ENCODE peak calls at places on chromosomes 4 and X, in six cellular contexts. X, E, I, Q, W and M are unnamed samples.
A peak's percentile ranks its signal among the peaks of the same experiment; 100 is the strongest.

GRCh38 chr4:96833831-96834230 is 993.9 kb downstream of the PDHA2 start:
- DNase-seq in X (no peak), W (peak; percentile 45), E (no peak), Q (no peak), I (no peak), M (no peak)

GRCh38 chr4:8794491-8794890 is 77.1 kb downstream of the HMX1 start:
- DNase-seq in I (no peak), Q (no peak), E (no peak), W (no peak), X (no peak), M (no peak)

GRCh38 chrX:63754141-63754859 is 30.7 kb downstream of the ARHGEF9 start:
- DNase-seq in X (no peak), W (no peak), I (peak; percentile 6), E (peak; percentile 32), Q (peak; percentile 59), M (peak; percentile 16)

GRCh38 chr4:88382621-88383020 is 4.0 kb downstream of the HERC6 start:
- DNase-seq in I (no peak), W (no peak), X (no peak), Q (no peak), E (no peak), M (no peak)

GRCh38 chrX:31340587-31340986 is 268.7 kb upstream of the FTHL17 start:
- DNase-seq in W (no peak), X (no peak), E (no peak), I (no peak), Q (no peak), M (no peak)

GRCh38 chrX:156001667-156002021 is 4.1 kb downstream of the IL9R start:
- DNase-seq in W (no peak), I (no peak), E (no peak), Q (no peak), X (no peak), M (no peak)

GRCh38 chr4:48899950-48900349 is 6.6 kb downstream of the OCIAD2 start:
- DNase-seq in Q (no peak), W (no peak), X (no peak), E (no peak), I (no peak), M (no peak)

GRCh38 chr4:5399790-5400421 is 308.5 kb downstream of the EVC2 start:
- DNase-seq in E (peak; percentile 23), X (peak; percentile 52), Q (peak; percentile 59), I (peak; percentile 36), W (peak; percentile 50), M (peak; percentile 40)

GRCh38 chr4:102789317-102789717 is 28.5 kb upstream of the MANBA start:
- DNase-seq in E (no peak), X (no peak), W (peak; percentile 76), I (no peak), Q (peak; percentile 52), M (peak; percentile 67)

GRCh38 chr4:88792821-88793220 is 95.2 kb upstream of the NAP1L5 start:
- DNase-seq in X (peak; percentile 70), I (no peak), Q (peak; percentile 58), W (peak; percentile 11), E (no peak), M (no peak)

GRCh38 chrX:41480508-41481260 is 33.5 kb downstream of the NYX start:
- DNase-seq in I (no peak), Q (no peak), E (no peak), X (no peak), W (no peak), M (no peak)

GRCh38 chr4:6721121-6721520 is 5.1 kb downstream of the BLOC1S4 start:
- DNase-seq in X (no peak), Q (no peak), I (no peak), E (no peak), W (no peak), M (no peak)

GRCh38 chr4:23875317-23875716 is 14.5 kb downstream of the PPARGC1A start:
- DNase-seq in W (no peak), X (no peak), E (no peak), I (no peak), Q (no peak), M (peak; percentile 23)

GRCh38 chr4:6967846-6968340 is 58.3 kb downstream of the TBC1D14 start:
- DNase-seq in X (no peak), E (no peak), I (no peak), W (no peak), Q (no peak), M (no peak)

GRCh38 chr4:14368391-14368790 is 633.9 kb upstream of the CPEB2 start:
- DNase-seq in Q (no peak), W (no peak), X (no peak), E (no peak), I (no peak), M (no peak)

GRCh38 chrX:109635151-109635550 is 10.2 kb upstream of the KCNE5 start:
- DNase-seq in Q (peak; percentile 36), E (peak; percentile 29), X (peak; percentile 49), I (peak; percentile 3), W (peak; percentile 39), M (no peak)

GRCh38 chr4:10753326-10753725 is 68.8 kb upstream of the CLNK start:
- DNase-seq in I (no peak), W (no peak), E (no peak), X (no peak), Q (peak; percentile 14), M (no peak)

GRCh38 chrX:63513825-63514574 is 162.9 kb upstream of the SPIN4 start:
- DNase-seq in W (peak; percentile 2), X (no peak), I (no peak), E (no peak), Q (peak; percentile 84), M (peak; percentile 68)

GRCh38 chrX:96361844-96362243 is 322.8 kb upstream of the DIAPH2 start:
- DNase-seq in W (no peak), X (no peak), I (no peak), Q (no peak), E (no peak), M (no peak)

GRCh38 chr4:184787766-184788503 is 37.8 kb downstream of the ACSL1 start:
- DNase-seq in W (no peak), X (no peak), E (no peak), I (no peak), Q (no peak), M (no peak)

GRCh38 chrX:1600406-1601050 is 9.1 kb downstream of the AKAP17A start:
- DNase-seq in W (no peak), X (no peak), Q (no peak), I (no peak), E (no peak), M (no peak)

GRCh38 chrX:50747471-50747900 is 66.5 kb downstream of the SHROOM4 start:
- DNase-seq in Q (peak; percentile 55), W (peak; percentile 28), X (peak; percentile 13), E (peak; percentile 4), I (peak; percentile 6), M (peak; percentile 53)

GRCh38 chrX:110087485-110088356 is 84.8 kb downstream of the TMEM164 start:
- DNase-seq in I (peak; percentile 71), E (no peak), Q (peak; percentile 90), W (peak; percentile 91), X (peak; percentile 2), M (peak; percentile 94)

GRCh38 chr4:108649863-108650211 is 562 bp upstream of the OSTC start:
- DNase-seq in E (no peak), I (no peak), W (no peak), Q (no peak), X (no peak), M (no peak)

GRCh38 chr4:47899639-47900038 is 14.7 kb downstream of the NFXL1 start:
- DNase-seq in W (no peak), E (no peak), X (no peak), Q (no peak), I (no peak), M (no peak)

GRCh38 chr4:104938624-104939023 is 208.1 kb upstream of the TET2 start:
- DNase-seq in X (no peak), E (no peak), W (no peak), Q (no peak), I (no peak), M (no peak)

GRCh38 chr4:8770518-8771257 is 101.0 kb downstream of the HMX1 start:
- DNase-seq in W (no peak), I (no peak), E (no peak), Q (no peak), X (peak; percentile 7), M (no peak)

GRCh38 chrX:69317721-69318120 is 152.5 kb upstream of the PJA1 start:
- DNase-seq in W (no peak), X (no peak), Q (no peak), I (no peak), E (no peak), M (no peak)

GRCh38 chr4:139142097-139142496 is 34.9 kb downstream of the ELF2 start:
- DNase-seq in W (peak; percentile 2), I (no peak), E (peak; percentile 84), X (no peak), Q (no peak), M (no peak)

GRCh38 chr4:187380181-187380581 is 615.4 kb upstream of the ZFP42 start:
- DNase-seq in E (peak; percentile 55), X (peak; percentile 78), I (no peak), W (peak; percentile 42), Q (peak; percentile 17), M (peak; percentile 6)

DNA sequence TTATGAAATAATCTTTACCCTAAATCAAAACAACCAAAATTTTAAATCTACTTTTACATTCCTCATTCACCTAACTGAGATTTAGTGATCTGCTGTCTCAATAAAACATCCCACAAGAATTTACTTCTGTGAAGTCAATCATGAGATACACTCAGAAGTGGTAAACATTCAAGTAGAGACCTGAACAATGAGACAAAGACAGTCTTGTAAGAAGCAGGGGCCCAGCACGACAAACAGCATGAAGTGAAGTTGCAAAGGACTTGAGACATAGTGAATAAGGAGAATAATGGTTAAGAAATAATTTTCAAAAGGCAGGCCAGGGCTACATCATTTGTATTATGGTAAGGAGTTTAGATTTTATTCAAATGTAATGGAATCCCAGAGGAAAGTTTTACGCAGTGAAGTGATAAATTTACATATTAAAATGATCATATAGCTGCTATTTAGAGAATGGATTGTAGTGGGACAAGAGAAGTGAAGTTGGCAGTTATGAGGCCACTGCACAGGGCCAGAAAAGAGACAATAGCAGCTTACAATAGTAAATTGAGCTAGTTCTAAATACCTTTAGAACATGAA is 101.9 kb downstream of the MAB21L2 start:
- DNase-seq in X (no peak), E (no peak), I (no peak), Q (no peak), W (no peak), M (no peak)
- H3K4me2 ChIP-seq in X (no peak overlapping the region), E (no peak overlapping the region), I (no peak overlapping the region), Q (no peak overlapping the region), W (no peak overlapping the region), M (no peak overlapping the region)

GRCh38 chrX:10169180-10169579 is 12.4 kb downstream of the CLCN4 start:
- DNase-seq in I (no peak), E (no peak), X (no peak), W (no peak), Q (no peak), M (no peak)
- H3K4me1 ChIP-seq in I (no peaks in the 10 kb centered on the region), E (peaks cover 14% of the 10 kb centered on the region), X (no peaks in the 10 kb centered on the region), W (no peaks in the 10 kb centered on the region), Q (peaks cover 5% of the 10 kb centered on the region), M (no peaks in the 10 kb centered on the region)

GRCh38 chrX:154091678-154092077 is 5.8 kb downstream of the MECP2 start:
- DNase-seq in I (no peak), X (no peak), W (no peak), E (no peak), Q (no peak), M (no peak)
- H3K4me2 ChIP-seq in I (no peak overlapping the region), X (no peak overlapping the region), W (no peak overlapping the region), E (no peak overlapping the region), Q (no peak overlapping the region), M (no peak overlapping the region)

GRCh38 chrX:23989689-23990088 is 37.3 kb downstream of the KLHL15 start:
- DNase-seq in Q (no peak), I (no peak), E (no peak), W (no peak), X (no peak), M (no peak)

GRCh38 chrX:23990455-23990854 is 36.5 kb downstream of the KLHL15 start:
- DNase-seq in E (no peak), I (no peak), W (no peak), X (no peak), Q (no peak), M (no peak)

GRCh38 chrX:23993012-23993633 is 33.9 kb downstream of the KLHL15 start:
- DNase-seq in I (no peak), E (no peak), Q (peak; percentile 30), X (no peak), W (no peak), M (peak; percentile 49)
- H3K4me1 ChIP-seq in I (no peaks in the 10 kb centered on the region), E (no peaks in the 10 kb centered on the region), Q (peaks cover 4% of the 10 kb centered on the region), X (no peaks in the 10 kb centered on the region), W (no peaks in the 10 kb centered on the region), M (no peaks in the 10 kb centered on the region)